ENCODE peak calls at places on chromosomes 2 and 18, in four cellular contexts. One of them, this sample, is unnamed.

GRCh38 chr2:164700390-164700789 is 79.1 kb upstream of the GRB14 start:
- DNase-seq in NB4: no peak
- DNase-seq in lower leg skin: no peak
- DNase-seq in thoracic aorta: no peak
- DNase-seq in this sample: no peak

GRCh38 chr2:219441451-219442205 is 7.0 kb downstream of the SPEG start:
- DNase-seq in NB4: peak
- DNase-seq in lower leg skin: no peak
- DNase-seq in thoracic aorta: no peak
- DNase-seq in this sample: no peak

GRCh38 chr2:24917086-24917485 is 3.0 kb downstream of the ADCY3 start:
- DNase-seq in NB4: peak
- DNase-seq in lower leg skin: no peak
- DNase-seq in thoracic aorta: no peak
- DNase-seq in this sample: peak

GRCh38 chr2:200360364-200360763 is 53.9 kb downstream of the SPATS2L start:
- DNase-seq in NB4: no peak
- DNase-seq in lower leg skin: no peak
- DNase-seq in thoracic aorta: no peak
- DNase-seq in this sample: no peak

GRCh38 chr2:132876745-132877391 is 206.9 kb upstream of the LYPD1 start:
- DNase-seq in NB4: no peak
- DNase-seq in lower leg skin: no peak
- DNase-seq in thoracic aorta: no peak
- DNase-seq in this sample: no peak

GRCh38 chr2:203559640-203560039 is 24.5 kb upstream of the RAPH1 start:
- DNase-seq in NB4: no peak
- DNase-seq in lower leg skin: no peak
- DNase-seq in thoracic aorta: no peak
- DNase-seq in this sample: no peak

GRCh38 chr2:233342301-233342700 is 12.0 kb upstream of the DGKD start:
- DNase-seq in NB4: no peak
- DNase-seq in lower leg skin: no peak
- DNase-seq in thoracic aorta: no peak
- DNase-seq in this sample: no peak

GRCh38 chr18:59141294-59142068 is 1.8 kb downstream of the SEC11C start:
- DNase-seq in NB4: no peak
- DNase-seq in lower leg skin: no peak
- DNase-seq in thoracic aorta: no peak
- DNase-seq in this sample: peak

GRCh38 chr2:148483675-148484074 is 160.9 kb upstream of the EPC2 start:
- DNase-seq in NB4: no peak
- DNase-seq in lower leg skin: no peak
- DNase-seq in thoracic aorta: no peak
- DNase-seq in this sample: no peak

GRCh38 chr2:45692566-45692965 is 41.1 kb downstream of the PRKCE start:
- DNase-seq in NB4: no peak
- DNase-seq in lower leg skin: no peak
- DNase-seq in thoracic aorta: no peak
- DNase-seq in this sample: no peak

GRCh38 chr2:31354837-31355236 is 59.7 kb downstream of the XDH start:
- DNase-seq in NB4: peak
- DNase-seq in lower leg skin: no peak
- DNase-seq in thoracic aorta: no peak
- DNase-seq in this sample: peak

GRCh38 chr18:39835303-39836030 is 2119.6 kb upstream of the PIK3C3 start:
- DNase-seq in NB4: no peak
- DNase-seq in lower leg skin: no peak
- DNase-seq in thoracic aorta: no peak
- DNase-seq in this sample: no peak

GRCh38 chr2:160321025-160321424 is 121.0 kb upstream of the ITGB6 start:
- DNase-seq in NB4: peak
- DNase-seq in lower leg skin: no peak
- DNase-seq in thoracic aorta: no peak
- DNase-seq in this sample: no peak

GRCh38 chr18:27144672-27145071 is 40.4 kb downstream of the CHST9 start:
- DNase-seq in NB4: no peak
- DNase-seq in lower leg skin: no peak
- DNase-seq in thoracic aorta: no peak
- DNase-seq in this sample: no peak

GRCh38 chr2:227228061-227228667 is 63.7 kb downstream of the COL4A3 start:
- DNase-seq in NB4: no peak
- DNase-seq in lower leg skin: peak
- DNase-seq in thoracic aorta: peak
- DNase-seq in this sample: no peak

GRCh38 chr2:230691005-230691647 is 21.5 kb upstream of the CAB39 start:
- DNase-seq in NB4: no peak
- DNase-seq in lower leg skin: no peak
- DNase-seq in thoracic aorta: no peak
- DNase-seq in this sample: no peak

GRCh38 chr2:112183327-112184025 is 45.3 kb downstream of the FBLN7 start:
- DNase-seq in NB4: no peak
- DNase-seq in lower leg skin: no peak
- DNase-seq in thoracic aorta: no peak
- DNase-seq in this sample: no peak

GRCh38 chr2:185583058-185583816 is 155.4 kb upstream of the FSIP2 start:
- DNase-seq in NB4: no peak
- DNase-seq in lower leg skin: no peak
- DNase-seq in thoracic aorta: no peak
- DNase-seq in this sample: no peak

GRCh38 chr2:205858781-205859478 is 176.6 kb downstream of the NRP2 start:
- DNase-seq in NB4: no peak
- DNase-seq in lower leg skin: peak
- DNase-seq in thoracic aorta: no peak
- DNase-seq in this sample: peak

GRCh38 chr2:31987454-31987853 is 23.4 kb downstream of the MEMO1 start:
- DNase-seq in NB4: peak
- DNase-seq in lower leg skin: no peak
- DNase-seq in thoracic aorta: no peak
- DNase-seq in this sample: no peak

GRCh38 chr18:44682871-44683221 is 2.2 kb downstream of the SETBP1 start:
- DNase-seq in NB4: no peak
- DNase-seq in lower leg skin: no peak
- DNase-seq in thoracic aorta: no peak
- DNase-seq in this sample: no peak

GRCh38 chr2:218322756-218323525 is 30.6 kb upstream of the TMBIM1 start:
- DNase-seq in NB4: peak
- DNase-seq in lower leg skin: peak
- DNase-seq in thoracic aorta: no peak
- DNase-seq in this sample: peak

GRCh38 chr2:19642501-19642900 is 259.3 kb downstream of the TTC32 start:
- DNase-seq in NB4: no peak
- DNase-seq in lower leg skin: no peak
- DNase-seq in thoracic aorta: no peak
- DNase-seq in this sample: no peak

GRCh38 chr2:44941551-44942234 is at the start of gene SIX3:
- DNase-seq in NB4: peak
- DNase-seq in lower leg skin: no peak
- DNase-seq in thoracic aorta: no peak
- DNase-seq in this sample: peak

GRCh38 chr2:36618381-36618780 is 20.4 kb upstream of the FEZ2 start:
- DNase-seq in NB4: peak
- DNase-seq in lower leg skin: no peak
- DNase-seq in thoracic aorta: no peak
- DNase-seq in this sample: peak

GRCh38 chr2:47011696-47012095 is 96.1 kb upstream of the MCFD2 start:
- DNase-seq in NB4: no peak
- DNase-seq in lower leg skin: no peak
- DNase-seq in thoracic aorta: no peak
- DNase-seq in this sample: no peak

GRCh38 chr18:56977284-56977683 is 169.6 kb upstream of the BOD1L2 start:
- DNase-seq in NB4: no peak
- DNase-seq in lower leg skin: no peak
- DNase-seq in thoracic aorta: no peak
- DNase-seq in this sample: no peak

GRCh38 chr2:85755122-85756027 is 1.6 kb downstream of the ATOH8 start:
- DNase-seq in NB4: peak
- DNase-seq in lower leg skin: no peak
- DNase-seq in thoracic aorta: no peak
- DNase-seq in this sample: peak

GRCh38 chr18:58668897-58669296 is 2.4 kb upstream of the MALT1 start:
- DNase-seq in NB4: peak
- DNase-seq in lower leg skin: no peak
- DNase-seq in thoracic aorta: no peak
- DNase-seq in this sample: no peak

GRCh38 chr18:73270919-73271318 is 403.1 kb upstream of the NETO1 start:
- DNase-seq in NB4: no peak
- DNase-seq in lower leg skin: no peak
- DNase-seq in thoracic aorta: no peak
- DNase-seq in this sample: no peak

GRCh38 chr2:72108121-72108520 is 39.5 kb downstream of the CYP26B1 start:
- DNase-seq in NB4: no peak
- DNase-seq in lower leg skin: no peak
- DNase-seq in thoracic aorta: no peak
- DNase-seq in this sample: no peak

GRCh38 chr18:28161608-28162599 is 15.0 kb downstream of the CDH2 start:
- DNase-seq in NB4: no peak
- DNase-seq in lower leg skin: no peak
- DNase-seq in thoracic aorta: no peak
- DNase-seq in this sample: no peak

GRCh38 chr2:54809814-54810213 is 86.4 kb downstream of the EML6 start:
- DNase-seq in NB4: no peak
- DNase-seq in lower leg skin: no peak
- DNase-seq in thoracic aorta: no peak
- DNase-seq in this sample: no peak

GRCh38 chr2:54810236-54810635 is 86.8 kb downstream of the EML6 start:
- DNase-seq in NB4: no peak
- DNase-seq in lower leg skin: no peak
- DNase-seq in thoracic aorta: no peak
- DNase-seq in this sample: no peak

GRCh38 chr2:54813584-54813983 is 90.1 kb downstream of the EML6 start:
- DNase-seq in NB4: no peak
- DNase-seq in lower leg skin: no peak
- DNase-seq in thoracic aorta: no peak
- DNase-seq in this sample: no peak

GRCh38 chr2:54818226-54818625 is 94.8 kb downstream of the EML6 start:
- DNase-seq in NB4: no peak
- DNase-seq in lower leg skin: no peak
- DNase-seq in thoracic aorta: no peak
- DNase-seq in this sample: peak

DNA sequence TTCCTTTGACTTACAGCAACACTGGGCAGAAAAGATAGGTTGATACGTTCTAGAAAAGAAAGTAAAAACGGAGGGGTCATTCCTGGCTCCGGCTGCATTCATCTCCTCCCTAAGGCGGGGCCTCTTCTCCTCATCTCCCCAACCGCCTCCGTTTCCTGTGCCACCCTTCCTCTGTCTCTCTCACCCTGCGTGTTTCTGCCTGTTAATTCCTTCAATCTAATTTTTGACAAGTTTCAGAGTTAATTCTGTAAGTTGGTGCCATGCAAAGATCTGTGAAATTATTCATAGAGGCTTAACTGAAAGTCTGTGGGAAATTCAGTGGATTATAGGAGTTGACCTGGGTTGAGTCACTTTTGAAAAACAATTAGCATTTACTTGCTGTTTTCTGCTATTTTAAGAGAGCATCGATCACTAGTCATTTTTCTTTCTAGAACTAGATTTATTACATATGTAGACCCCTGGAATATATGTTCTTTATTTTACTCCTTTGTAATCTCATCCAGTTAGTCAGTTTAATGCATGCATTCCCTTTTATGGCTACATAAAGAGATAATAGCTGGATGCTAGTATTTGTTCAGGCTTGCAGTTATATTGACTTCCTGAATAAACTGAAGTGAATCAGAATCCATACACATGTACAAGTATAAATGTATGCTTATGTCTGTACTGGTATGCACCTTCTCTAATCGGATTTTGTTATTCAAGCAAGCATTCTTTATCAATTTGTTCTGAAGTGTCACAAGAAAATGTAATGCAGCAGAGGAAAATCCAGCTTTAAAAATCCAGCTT is 91.1 kb downstream of the EML6 start:
- DNase-seq in NB4: no peak
- DNase-seq in lower leg skin: no peak
- DNase-seq in thoracic aorta: no peak
- DNase-seq in this sample: no peak
- H3K4me3 ChIP-seq in NB4: no peak
- H3K4me3 ChIP-seq in lower leg skin: no peak
- H3K4me3 ChIP-seq in thoracic aorta: no peak
- H3K4me3 ChIP-seq in this sample: no peak

GRCh38 chr18:31678425-31678824 is 6.0 kb downstream of the B4GALT6 start:
- DNase-seq in NB4: no peak
- DNase-seq in lower leg skin: no peak
- DNase-seq in thoracic aorta: no peak
- DNase-seq in this sample: no peak
- TF ChIP-seq CTCF in NB4: no peak
- TF ChIP-seq CTCF in lower leg skin: no peak
- TF ChIP-seq CTCF in thoracic aorta: no peak
- TF ChIP-seq CTCF in this sample: no peak

GRCh38 chr2:170360546-170361358 is 182.8 kb downstream of the MYO3B start:
- DNase-seq in NB4: no peak
- DNase-seq in lower leg skin: no peak
- DNase-seq in thoracic aorta: no peak
- DNase-seq in this sample: no peak

GRCh38 chr2:170361359-170361936 is 183.5 kb downstream of the MYO3B start:
- DNase-seq in NB4: peak
- DNase-seq in lower leg skin: peak
- DNase-seq in thoracic aorta: no peak
- DNase-seq in this sample: peak

GRCh38 chr2:170362313-170362795 is 184.4 kb downstream of the MYO3B start:
- DNase-seq in NB4: no peak
- DNase-seq in lower leg skin: no peak
- DNase-seq in thoracic aorta: no peak
- DNase-seq in this sample: no peak

GRCh38 chr2:170365003-170365402 is 187.1 kb downstream of the MYO3B start:
- DNase-seq in NB4: no peak
- DNase-seq in lower leg skin: no peak
- DNase-seq in thoracic aorta: no peak
- DNase-seq in this sample: no peak

GRCh38 chr2:170362895-170363582 is 185.1 kb downstream of the MYO3B start:
- DNase-seq in NB4: no peak
- DNase-seq in lower leg skin: no peak
- DNase-seq in thoracic aorta: no peak
- DNase-seq in this sample: no peak
- H3K4me3 ChIP-seq in NB4: no peak
- H3K4me3 ChIP-seq in lower leg skin: no peak
- H3K4me3 ChIP-seq in thoracic aorta: no peak
- H3K4me3 ChIP-seq in this sample: no peak

DNA sequence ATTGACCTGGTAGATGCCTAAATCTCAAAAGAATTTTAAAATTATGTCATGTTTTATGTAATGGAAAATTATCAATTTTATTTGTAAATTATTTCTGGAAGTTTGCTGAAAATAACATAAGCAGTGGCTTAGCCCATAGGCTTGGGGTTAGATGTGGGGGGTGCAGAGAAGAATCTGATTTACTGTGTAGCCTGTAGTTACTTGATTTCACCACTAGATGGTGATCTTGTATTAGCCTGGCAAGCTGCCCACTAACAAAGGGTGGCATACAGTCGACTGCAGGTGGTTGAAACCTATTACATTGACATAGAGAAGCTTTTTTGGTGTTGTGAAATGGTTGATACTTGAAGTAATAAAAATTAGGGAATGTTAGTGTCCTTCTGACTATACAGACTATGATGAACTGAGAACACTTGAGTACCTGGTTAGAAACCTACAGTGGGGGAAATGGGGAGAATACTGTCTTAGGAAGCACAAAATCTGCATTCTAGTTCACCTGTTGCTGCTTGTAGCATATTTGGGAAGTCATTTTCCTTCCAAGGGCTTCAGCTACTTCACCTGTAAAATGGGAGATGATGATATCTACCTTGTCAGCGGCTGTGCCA is 191.0 kb upstream of the LHCGR start:
- DNase-seq in NB4: peak
- DNase-seq in lower leg skin: peak
- DNase-seq in thoracic aorta: peak
- DNase-seq in this sample: peak
- TF ChIP-seq CTCF in NB4: peak
- TF ChIP-seq CTCF in lower leg skin: peak
- TF ChIP-seq CTCF in thoracic aorta: peak
- TF ChIP-seq CTCF in this sample: peak

This sample was measured in GM12865.